ENCODE peak calls at places on chromosomes 1 and 21, in eight cellular contexts. J, O, D, G, W, I, N and F are unnamed samples.

GRCh38 chr1:3440282-3440681 is 14.2 kb upstream of the ARHGEF16 start:
- DNase-seq in J (no peak), O (no peak), D (no peak), G (no peak), W (no peak), I (no peak), N (no peak), F (no peak)

GRCh38 chr21:14901482-14901958 is 163.3 kb downstream of the NRIP1 start:
- DNase-seq in J (no peak), O (peak; percentile 69), D (no peak), G (no peak), W (no peak), I (no peak), N (no peak), F (no peak)

GRCh38 chr1:54716299-54717047 is 812 bp downstream of the TTC4 start:
- DNase-seq in J (peak; percentile 0), O (peak; percentile 86), D (no peak), G (no peak), W (no peak), I (no peak), N (no peak), F (peak; percentile 36)

GRCh38 chr1:98322966-98323365 is 338.6 kb upstream of the SNX7 start:
- DNase-seq in J (no peak), O (no peak), D (no peak), G (no peak), W (no peak), I (no peak), N (no peak), F (peak; percentile 36)

GRCh38 chr21:28704746-28705145 is 287.9 kb downstream of the LTN1 start:
- DNase-seq in J (no peak), O (no peak), D (no peak), G (no peak), W (no peak), I (no peak), N (no peak), F (no peak)

GRCh38 chr1:209183195-209183594 is 400.3 kb upstream of the CAMK1G start:
- DNase-seq in J (no peak), O (no peak), D (no peak), G (no peak), W (no peak), I (no peak), N (no peak), F (no peak)

GRCh38 chr1:36807262-36807661 is 227.1 kb downstream of the GRIK3 start:
- DNase-seq in J (no peak), O (no peak), D (no peak), G (no peak), W (no peak), I (no peak), N (no peak), F (no peak)

GRCh38 chr1:173903827-173904226 is 13.3 kb downstream of the SERPINC1 start:
- DNase-seq in J (no peak), O (no peak), D (no peak), G (no peak), W (no peak), I (no peak), N (no peak), F (no peak)

GRCh38 chr21:28099296-28099695 is 893.4 kb downstream of the LTN1 start:
- DNase-seq in J (no peak), O (peak; percentile 41), D (no peak), G (no peak), W (no peak), I (no peak), N (no peak), F (no peak)

GRCh38 chr1:30755746-30756145 is 1.8 kb downstream of the LAPTM5 start:
- DNase-seq in J (no peak), O (no peak), D (no peak), G (peak; percentile 75), W (no peak), I (no peak), N (no peak), F (no peak)
- H3K4me3 ChIP-seq in J (peak overlapping the region; percentile 97), O (no peak overlapping the region), D (no peak overlapping the region), G (no peak overlapping the region), W (peak overlapping the region; percentile 58), I (peak overlapping the region; percentile 96), N (no peak overlapping the region), F (no peak overlapping the region)

DNA sequence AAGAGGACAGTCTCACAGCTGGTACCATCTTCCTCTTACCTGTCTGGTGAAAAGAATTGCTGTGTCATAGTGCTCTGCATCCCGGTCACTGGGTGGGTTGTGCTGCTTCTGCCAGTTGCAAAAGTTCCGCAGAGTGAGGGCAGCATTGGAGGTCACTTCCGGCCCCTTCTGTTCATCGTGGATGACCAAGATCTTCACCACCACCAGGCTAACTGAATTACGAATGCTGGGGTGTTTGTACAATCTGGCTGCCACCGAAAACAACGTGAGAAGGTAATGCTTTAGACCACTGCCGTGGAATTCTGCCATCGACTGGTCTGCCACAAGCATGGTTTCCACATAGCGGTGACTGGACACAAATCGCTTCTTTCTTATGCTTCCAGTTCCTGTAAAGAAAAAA is 2.9 kb downstream of the ADAMTS1 start:
- DNase-seq in J (no peak), O (peak; percentile 79), D (no peak), G (peak; percentile 83), W (no peak), I (no peak), N (no peak), F (peak; percentile 67)
- H3K4me3 ChIP-seq in J (no peak overlapping the region), O (peak overlapping the region; percentile 89), D (no peak overlapping the region), G (no peak overlapping the region), W (peak overlapping the region; percentile 79), I (no peak overlapping the region), N (no peak overlapping the region), F (peak overlapping the region; percentile 97)

DNA sequence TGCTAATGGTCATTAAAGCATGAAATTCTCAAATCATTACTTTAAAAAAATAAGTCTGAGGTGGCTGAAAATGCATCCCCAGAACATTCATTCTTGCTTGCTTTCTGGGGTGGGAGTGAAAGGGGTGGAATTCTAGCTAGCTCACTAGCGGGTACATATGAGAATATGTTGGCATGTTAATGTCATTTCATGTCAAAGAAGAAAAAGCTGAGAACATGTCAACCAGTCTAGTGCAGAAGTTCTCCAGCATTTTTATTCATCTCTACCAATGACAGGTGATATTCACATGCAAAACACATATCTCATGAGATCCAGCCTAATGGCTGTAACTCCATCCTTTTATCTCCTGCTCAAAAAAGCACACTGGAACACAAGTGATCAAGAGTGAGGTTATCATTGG is 49.1 kb downstream of the ZNHIT6 start:
- DNase-seq in J (no peak), O (no peak), D (no peak), G (no peak), W (no peak), I (no peak), N (no peak), F (no peak)
- H3K4me3 ChIP-seq in J (no peak overlapping the region), O (no peak overlapping the region), D (no peak overlapping the region), G (no peak overlapping the region), W (no peak overlapping the region), I (no peak overlapping the region), N (no peak overlapping the region), F (no peak overlapping the region)

DNA sequence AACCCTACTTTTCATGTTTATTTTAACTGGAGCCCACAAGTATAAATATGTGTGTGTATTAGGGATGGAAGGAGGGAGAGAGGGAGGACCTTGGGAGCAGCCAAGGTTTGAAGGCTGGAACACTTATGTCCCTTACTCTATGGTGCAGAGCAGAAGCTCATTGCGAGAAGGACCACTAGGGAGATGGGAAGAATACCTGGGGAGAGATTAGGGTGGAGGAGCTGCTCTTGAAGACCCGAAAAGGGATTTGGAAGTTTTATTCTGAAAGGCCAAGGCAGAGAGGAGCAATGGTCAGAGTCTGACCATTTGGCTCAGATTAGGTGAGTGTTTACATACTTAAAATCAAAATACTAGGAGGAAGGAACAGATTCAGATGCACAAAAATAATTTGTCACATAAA is 8.1 kb downstream of the CD2 start:
- DNase-seq in J (no peak), O (no peak), D (no peak), G (no peak), W (no peak), I (no peak), N (no peak), F (no peak)
- H3K4me3 ChIP-seq in J (peak overlapping the region; percentile 100), O (no peak overlapping the region), D (no peak overlapping the region), G (no peak overlapping the region), W (no peak overlapping the region), I (no peak overlapping the region), N (no peak overlapping the region), F (no peak overlapping the region)

DNA sequence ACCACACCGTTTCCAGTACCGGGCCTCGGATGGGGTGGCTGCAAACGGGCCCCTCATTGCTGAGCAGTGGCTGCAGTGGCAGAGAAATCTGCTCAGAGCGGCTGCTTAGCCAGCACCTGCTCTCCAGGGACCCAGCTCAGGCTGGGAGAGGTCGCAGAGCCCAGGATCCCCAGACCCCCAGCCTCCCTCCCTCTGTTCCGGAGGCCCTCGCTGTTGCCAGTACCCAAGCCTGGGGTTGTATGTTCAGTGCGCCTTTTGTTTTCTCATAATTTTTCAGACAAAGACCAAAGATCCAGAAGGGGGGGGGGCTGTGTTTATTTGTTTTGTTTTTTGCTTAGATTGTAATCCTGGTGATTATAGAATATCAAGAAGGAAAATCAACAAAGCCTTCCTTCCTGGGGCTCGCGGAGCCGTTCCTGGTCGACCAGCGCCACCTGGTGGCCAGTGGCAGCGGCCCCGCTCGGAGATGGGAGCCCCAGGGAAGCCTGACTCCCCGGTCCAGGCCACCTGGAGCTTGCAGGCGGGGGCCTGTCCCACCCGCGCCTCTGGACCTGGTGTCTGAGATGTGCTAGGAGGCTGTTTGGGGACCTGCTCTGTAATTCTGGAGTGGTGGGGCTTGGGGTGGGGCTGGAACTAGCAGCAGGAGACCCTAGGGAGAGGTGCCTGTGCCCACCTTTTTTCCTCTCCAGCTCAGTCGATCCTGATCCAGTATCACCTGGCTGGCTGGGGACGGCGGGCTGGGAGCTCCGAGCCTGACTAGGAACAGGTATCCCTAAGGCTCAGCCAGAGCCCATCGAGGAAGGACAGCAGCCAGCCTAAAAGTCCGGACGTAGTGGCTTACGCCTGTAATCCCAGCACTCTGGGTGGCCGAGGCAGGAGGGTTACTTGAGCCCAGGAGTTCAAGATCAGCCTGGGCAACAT is 123.9 kb upstream of the VAMP3 start:
- DNase-seq in J (peak; percentile 49), O (peak; percentile 38), D (peak; percentile 53), G (peak; percentile 93), W (peak; percentile 90), I (peak; percentile 35), N (peak; percentile 81), F (peak; percentile 80)
- H3K4me3 ChIP-seq in J (no peak overlapping the region), O (no peak overlapping the region), D (no peak overlapping the region), G (no peak overlapping the region), W (no peak overlapping the region), I (no peak overlapping the region), N (no peak overlapping the region), F (no peak overlapping the region)

DNA sequence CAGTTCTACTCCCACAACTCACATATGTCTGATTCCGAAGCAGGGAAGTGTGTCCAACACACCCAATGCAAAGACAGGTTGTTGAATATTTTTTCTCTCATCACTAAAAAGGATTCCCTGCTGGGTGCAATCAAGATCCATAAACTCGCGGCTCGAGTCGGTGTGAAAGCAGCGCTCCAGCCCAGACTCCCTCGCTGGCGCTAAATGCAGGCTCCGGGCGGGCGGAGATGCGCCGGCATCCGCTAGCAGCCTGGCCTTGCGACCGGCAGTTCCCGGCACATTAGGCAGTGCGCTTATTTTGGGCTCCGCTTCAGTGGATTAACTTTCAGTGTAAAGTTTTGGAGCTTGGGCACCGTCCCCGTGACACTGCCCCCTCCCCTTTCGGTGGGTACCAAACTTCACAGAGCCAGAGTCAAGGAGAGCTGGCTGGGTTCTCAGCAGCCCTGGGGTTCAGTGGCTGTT is 87.7 kb upstream of the POU3F1 start:
- DNase-seq in J (no peak), O (no peak), D (no peak), G (no peak), W (no peak), I (no peak), N (no peak), F (peak; percentile 21)
- H3K4me3 ChIP-seq in J (no peak overlapping the region), O (no peak overlapping the region), D (no peak overlapping the region), G (no peak overlapping the region), W (no peak overlapping the region), I (no peak overlapping the region), N (no peak overlapping the region), F (no peak overlapping the region)